ENCODE peak calls at places on chromosomes 3 and 15, in four cellular contexts. F, K, W and J are unnamed samples.

GRCh38 chr3:183500349-183500748 is 55.2 kb downstream of the KLHL6 start:
- DNase-seq in F (no peak), K (no peak), W (no peak), J (no peak)

GRCh38 chr3:58629629-58630028 is 36.9 kb downstream of the FAM3D start:
- DNase-seq in F (no peak), K (no peak), W (no peak), J (no peak)

GRCh38 chr3:158330820-158331219 is 220.9 kb downstream of the RSRC1 start:
- DNase-seq in F (no peak), K (no peak), W (no peak), J (no peak)

GRCh38 chr3:165206454-165207266 is 10.5 kb upstream of the SLITRK3 start:
- DNase-seq in F (no peak), K (peak; percentile 18), W (peak; percentile 86), J (peak; percentile 89)

GRCh38 chr15:101494251-101494796 is 4.8 kb upstream of the PCSK6 start:
- DNase-seq in F (no peak), K (no peak), W (no peak), J (peak; percentile 51)

GRCh38 chr15:85298366-85298765 is 82.0 kb upstream of the AKAP13 start:
- DNase-seq in F (no peak), K (no peak), W (no peak), J (no peak)

GRCh38 chr3:123843668-123844067 is 40.5 kb downstream of the MYLK start:
- DNase-seq in F (no peak), K (peak; percentile 32), W (no peak), J (no peak)

GRCh38 chr3:151259664-151260063 is 18.7 kb downstream of the P2RY14 start:
- DNase-seq in F (no peak), K (no peak), W (no peak), J (no peak)

GRCh38 chr3:38247366-38248035 is 18.1 kb upstream of the SLC22A13 start:
- DNase-seq in F (no peak), K (peak; percentile 87), W (no peak), J (no peak)

GRCh38 chr3:58052373-58053273 is 44.4 kb downstream of the FLNB start:
- DNase-seq in F (no peak), K (peak; percentile 92), W (peak; percentile 68), J (no peak)

GRCh38 chr15:67127334-67127664 is 61.9 kb downstream of the SMAD3 start:
- DNase-seq in F (no peak), K (no peak), W (no peak), J (no peak)

GRCh38 chr15:38613085-38613484 is 48.5 kb upstream of the RASGRP1 start:
- DNase-seq in F (no peak), K (no peak), W (no peak), J (no peak)

GRCh38 chr3:178518660-178519396 is 17.4 kb upstream of the KCNMB2 start:
- DNase-seq in F (no peak), K (peak; percentile 13), W (no peak), J (no peak)

GRCh38 chr3:71026634-71027578 is 556.6 kb downstream of the FOXP1 start:
- DNase-seq in F (no peak), K (no peak), W (no peak), J (no peak)

GRCh38 chr15:101068523-101068960 is 149.4 kb downstream of the LRRK1 start:
- DNase-seq in F (no peak), K (no peak), W (no peak), J (no peak)

GRCh38 chr3:128112406-128112968 is 11.1 kb downstream of the RUVBL1 start:
- DNase-seq in F (no peak), K (peak; percentile 83), W (no peak), J (no peak)

GRCh38 chr3:12347301-12347700 is 58.4 kb downstream of the PPARG start:
- DNase-seq in F (no peak), K (no peak), W (no peak), J (no peak)

GRCh38 chr15:94509259-94509658 is 277.9 kb downstream of the MCTP2 start:
- DNase-seq in F (no peak), K (no peak), W (no peak), J (no peak)

GRCh38 chr15:39589193-39589814 is 8.4 kb downstream of the THBS1 start:
- DNase-seq in F (no peak), K (peak; percentile 12), W (no peak), J (no peak)

GRCh38 chr3:126354776-126355175 is 2.4 kb downstream of the KLF15 start:
- DNase-seq in F (no peak), K (no peak), W (peak; percentile 64), J (no peak)

GRCh38 chr3:179666436-179667035 is 13.7 kb downstream of the USP13 start:
- DNase-seq in F (no peak), K (no peak), W (peak; percentile 87), J (no peak)

GRCh38 chr3:32401541-32402052 is 9.9 kb downstream of the CMTM7 start:
- DNase-seq in F (peak; percentile 33), K (peak; percentile 69), W (peak; percentile 87), J (peak; percentile 89)

GRCh38 chr15:79883579-79884203 is 13.1 kb downstream of the MTHFS start:
- DNase-seq in F (no peak), K (no peak), W (no peak), J (no peak)

GRCh38 chr15:91737419-91737818 is 116.1 kb upstream of the SLCO3A1 start:
- DNase-seq in F (no peak), K (no peak), W (no peak), J (no peak)

GRCh38 chr3:33658971-33659848 is 58.8 kb downstream of the CLASP2 start:
- DNase-seq in F (peak; percentile 39), K (peak; percentile 90), W (peak; percentile 80), J (no peak)

GRCh38 chr15:80020731-80021130 is 38.7 kb upstream of the ZFAND6 start:
- DNase-seq in F (no peak), K (no peak), W (no peak), J (no peak)

GRCh38 chr3:117526485-117527079 is 817.0 kb downstream of the TUSC7 start:
- DNase-seq in F (no peak), K (peak; percentile 20), W (no peak), J (no peak)

GRCh38 chr3:182212479-182213076 is 500.9 kb downstream of the SOX2 start:
- DNase-seq in F (no peak), K (peak; percentile 16), W (no peak), J (no peak)

GRCh38 chr3:148642616-148643015 is 55.1 kb upstream of the AGTR1 start:
- DNase-seq in F (no peak), K (peak; percentile 37), W (no peak), J (no peak)

GRCh38 chr15:80804970-80805495 is 25.9 kb downstream of the CEMIP start:
- DNase-seq in F (no peak), K (no peak), W (no peak), J (no peak)

GRCh38 chr15:74716647-74717046 is 8.7 kb downstream of the CYP1A1 start:
- DNase-seq in F (no peak), K (no peak), W (no peak), J (no peak)

GRCh38 chr15:49696441-49696840 is 75.6 kb downstream of the DTWD1 start:
- DNase-seq in F (no peak), K (no peak), W (no peak), J (no peak)

GRCh38 chr3:143970773-143971366 is 753 bp upstream of the DIPK2A start:
- DNase-seq in F (peak; percentile 51), K (peak; percentile 39), W (peak; percentile 81), J (peak; percentile 90)

GRCh38 chr3:171494457-171495109 is 34.4 kb upstream of the TNIK start:
- DNase-seq in F (no peak), K (no peak), W (no peak), J (no peak)

GRCh38 chr3:39812537-39812936 is 3.1 kb downstream of the MYRIP start:
- DNase-seq in F (no peak), K (no peak), W (no peak), J (no peak)

GRCh38 chr3:158570999-158571702 is at the start of gene MLF1:
- DNase-seq in F (peak; percentile 61), K (peak; percentile 93), W (peak; percentile 98), J (peak; percentile 99)

DNA sequence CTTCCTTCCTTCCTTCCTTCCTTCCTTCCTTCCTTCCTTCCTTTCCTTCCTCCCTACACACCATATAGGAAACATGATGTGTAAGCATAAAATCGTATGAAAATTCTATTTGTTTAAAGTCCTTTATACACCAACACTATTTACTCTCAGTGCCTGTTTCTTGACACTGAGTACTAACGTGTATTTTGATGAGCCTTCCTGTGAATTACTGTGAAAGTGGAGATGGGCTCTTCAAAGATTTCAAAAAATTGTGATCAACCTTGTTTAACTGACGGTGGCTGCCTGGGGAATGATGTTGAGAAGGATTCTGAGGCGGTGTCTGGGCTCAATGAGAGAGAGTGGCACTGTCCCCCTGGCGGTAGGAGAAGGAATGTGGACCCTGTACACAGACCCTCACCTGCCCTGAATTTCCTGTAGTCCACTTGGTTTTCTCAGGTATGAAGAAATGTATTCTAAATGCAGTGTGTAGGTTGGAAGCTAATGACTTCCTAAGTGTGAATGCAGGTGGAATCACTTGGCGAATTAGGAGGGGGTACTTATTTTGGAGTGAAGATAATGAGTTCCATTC is 237.9 kb downstream of the GAP43 start:
- DNase-seq in F (no peak), K (no peak), W (no peak), J (no peak)
- TF ChIP-seq CTCF in F (no peak), K (no peak), W (no peak), J (peak; percentile 14)

DNA sequence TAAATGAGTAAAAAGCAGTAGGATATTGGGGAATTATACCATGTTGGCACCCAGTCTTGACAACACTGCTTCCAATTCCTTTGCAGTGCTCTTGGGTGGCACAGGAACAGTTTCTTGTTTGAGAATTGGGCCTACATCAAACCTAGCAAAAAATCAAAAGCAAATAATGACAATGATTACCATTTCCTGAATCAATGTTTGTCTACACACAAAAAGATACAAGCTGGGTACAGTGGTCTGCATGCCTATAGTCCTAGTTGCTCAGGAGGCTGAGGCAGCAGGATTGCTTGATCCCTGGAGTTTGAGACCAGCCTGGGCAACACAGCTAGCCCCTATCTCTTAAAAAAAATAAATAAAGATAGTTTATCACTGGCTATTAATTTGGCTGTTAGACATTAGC is 8.0 kb downstream of the MTFMT start:
- DNase-seq in F (no peak), K (no peak), W (no peak), J (no peak)
- TF ChIP-seq CTCF in F (no peak), K (no peak), W (no peak), J (no peak)

DNA sequence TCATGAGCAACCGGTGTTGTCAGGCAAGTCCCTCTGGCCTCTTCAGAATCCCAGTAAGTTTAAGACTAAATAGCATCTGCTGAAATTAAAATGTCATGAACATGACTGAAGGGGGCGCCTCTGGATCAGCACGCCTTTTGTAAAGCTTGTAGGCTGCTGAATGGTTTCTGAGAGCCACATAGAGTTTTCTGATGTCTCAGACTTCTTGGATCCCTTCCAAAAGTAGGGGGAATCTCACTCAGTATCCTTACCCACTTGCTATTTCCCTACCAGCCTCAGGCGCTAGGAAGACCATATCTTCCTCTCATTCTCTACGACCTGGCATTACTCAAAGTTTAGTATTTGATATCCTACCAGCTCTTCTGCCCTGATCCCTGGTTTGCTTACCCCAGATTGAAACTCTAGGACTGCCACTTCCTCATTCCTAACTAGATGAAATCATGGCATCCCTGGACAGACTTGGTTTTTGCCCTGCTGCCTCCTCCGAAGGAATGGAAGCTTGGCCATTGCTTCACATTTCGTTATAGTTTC is 62.7 kb upstream of the CD47 start:
- DNase-seq in F (no peak), K (peak; percentile 35), W (no peak), J (no peak)
- TF ChIP-seq CTCF in F (peak; percentile 35), K (peak; percentile 39), W (peak; percentile 34), J (peak; percentile 46)

DNA sequence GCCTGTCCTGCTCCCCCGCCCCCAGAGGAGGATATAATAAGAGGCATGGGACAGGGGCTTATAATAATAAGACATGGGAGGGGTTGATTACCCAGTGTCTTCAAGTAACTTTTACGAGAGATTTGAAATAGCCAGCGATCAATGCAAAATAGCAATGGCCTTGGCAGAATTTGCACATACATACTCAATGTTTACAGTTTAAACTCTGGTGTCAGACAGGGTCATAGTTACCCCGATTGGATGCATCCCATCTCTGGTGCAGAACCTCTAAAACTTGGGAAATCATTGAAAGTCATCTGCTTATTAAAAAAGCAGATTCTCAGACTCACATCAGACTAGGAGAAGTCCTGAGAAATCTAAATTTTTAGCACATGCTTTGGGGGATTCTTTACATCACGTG is 61.0 kb downstream of the TRAK1 start:
- DNase-seq in F (no peak), K (no peak), W (no peak), J (no peak)
- TF ChIP-seq CTCF in F (no peak), K (no peak), W (no peak), J (no peak)